ENCODE peak calls at places on chromosome 2, in six cellular contexts. D is trophoblast cell, I is IMR-90, F is mesenchymal stem cell, Y is H1, P is H9. M is an unnamed sample.

GRCh38 chr2:65055427-65056214 is 595 bp upstream of the CEP68 start:
- DNase-seq in D (no peak), I (no peak), F (no peak), Y (peak), P (no peak), M (no peak)

GRCh38 chr2:209845666-209846065 is 74.0 kb downstream of the UNC80 start:
- DNase-seq in D (no peak), I (no peak), F (no peak), Y (no peak), P (no peak), M (no peak)

GRCh38 chr2:46873632-46874068 is 42.0 kb downstream of the MCFD2 start:
- DNase-seq in D (peak), I (peak), F (peak), Y (no peak), P (peak), M (no peak)

GRCh38 chr2:7517851-7518250 is 600.6 kb downstream of the RNF144A start:
- DNase-seq in D (no peak), I (no peak), F (no peak), Y (no peak), P (no peak), M (no peak)

GRCh38 chr2:99032786-99033185 is 96.8 kb upstream of the CRACDL start:
- DNase-seq in D (no peak), I (no peak), F (no peak), Y (no peak), P (no peak), M (no peak)

GRCh38 chr2:49178656-49179055 is 24.3 kb upstream of the FSHR start:
- DNase-seq in D (no peak), I (no peak), F (no peak), Y (no peak), P (no peak), M (no peak)

GRCh38 chr2:187547353-187547979 is 6.8 kb downstream of the TFPI start:
- DNase-seq in D (peak), I (peak), F (peak), Y (no peak), P (no peak), M (no peak)

GRCh38 chr2:27494284-27494943 is 586 bp downstream of the FNDC4 start:
- DNase-seq in D (peak), I (peak), F (peak), Y (peak), P (peak), M (peak)

GRCh38 chr2:31335921-31336570 is 78.5 kb downstream of the XDH start:
- DNase-seq in D (no peak), I (peak), F (peak), Y (peak), P (no peak), M (no peak)

GRCh38 chr2:240464514-240465241 is 29.2 kb downstream of the GPC1 start:
- DNase-seq in D (no peak), I (no peak), F (no peak), Y (no peak), P (peak), M (no peak)

GRCh38 chr2:68768461-68768860 is 33.9 kb downstream of the ARHGAP25 start:
- DNase-seq in D (no peak), I (no peak), F (no peak), Y (no peak), P (no peak), M (no peak)

GRCh38 chr2:68766378-68766845 is 31.8 kb downstream of the ARHGAP25 start:
- DNase-seq in D (no peak), I (peak), F (peak), Y (no peak), P (no peak), M (no peak)

GRCh38 chr2:68767996-68768395 is 33.4 kb downstream of the ARHGAP25 start:
- DNase-seq in D (no peak), I (no peak), F (no peak), Y (no peak), P (no peak), M (no peak)

GRCh38 chr2:68765739-68766377 is 31.2 kb downstream of the ARHGAP25 start:
- DNase-seq in D (no peak), I (peak), F (peak), Y (no peak), P (no peak), M (no peak)

DNA sequence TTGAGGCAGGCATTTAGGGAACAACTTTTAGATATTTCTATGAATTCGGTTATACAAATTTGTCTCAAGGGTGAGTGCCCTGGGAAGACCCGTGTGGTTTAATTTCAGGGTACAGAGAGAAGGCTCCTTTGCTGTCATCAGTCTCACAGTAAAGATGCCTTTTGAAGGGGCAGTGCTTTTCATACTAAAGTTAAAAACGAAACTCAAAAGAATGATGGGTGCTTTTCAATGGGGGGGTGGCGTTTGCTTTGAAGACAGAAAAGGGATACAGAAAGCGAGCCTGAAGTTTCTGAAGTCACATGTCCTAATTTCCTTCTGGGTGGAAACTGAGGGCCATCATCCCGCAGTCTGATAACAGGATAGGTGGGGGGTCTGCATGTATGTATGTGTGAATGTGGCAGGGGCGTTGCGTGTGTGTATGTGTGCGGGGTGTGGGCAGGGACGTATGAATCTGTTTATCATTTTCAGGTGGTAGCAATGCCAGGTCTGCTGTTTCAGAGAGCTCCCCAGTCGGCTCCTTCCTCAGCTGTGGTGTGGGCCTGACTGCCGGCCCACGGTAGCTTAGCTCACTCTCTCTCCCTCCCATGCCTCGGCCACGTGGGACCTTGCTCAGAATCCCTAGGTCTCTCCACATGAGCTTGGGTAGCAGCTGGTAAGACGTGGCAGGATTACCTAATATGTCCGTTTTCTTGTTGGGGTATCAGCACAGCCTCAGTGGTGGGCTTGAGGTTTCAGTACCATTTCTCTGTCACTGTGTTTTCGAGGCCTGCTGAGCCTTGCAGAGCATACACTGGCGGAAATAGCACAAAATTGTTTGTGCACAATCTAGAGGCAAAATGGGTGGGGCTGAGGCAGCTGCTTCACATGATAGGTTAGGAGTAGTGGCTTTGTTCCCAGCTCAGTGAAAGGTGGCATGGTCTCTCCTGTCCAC is 32.7 kb downstream of the ARHGAP25 start:
- DNase-seq in D (no peak), I (no peak), F (no peak), Y (no peak), P (no peak), M (no peak)
- H3K4me2 ChIP-seq in D (no peak), I (no peak), F (no peak), Y (no peak), P (no peak), M (no peak)

GRCh38 chr2:41634686-41635085 is 413.1 kb upstream of the PKDCC start:
- DNase-seq in D (no peak), I (no peak), F (no peak), Y (no peak), P (no peak), M (no peak)
- H4K91ac ChIP-seq in D (no peak), I (no peak), F (no peak), Y (no peak), P (no peak), M (no peak)

GRCh38 chr2:19838616-19839015 is 63.2 kb downstream of the TTC32 start:
- DNase-seq in D (no peak), I (peak), F (peak), Y (no peak), P (no peak), M (no peak)

GRCh38 chr2:19841918-19842693 is 59.7 kb downstream of the TTC32 start:
- DNase-seq in D (no peak), I (no peak), F (no peak), Y (peak), P (no peak), M (no peak)

GRCh38 chr2:19835818-19836281 is 65.9 kb downstream of the TTC32 start:
- DNase-seq in D (no peak), I (peak), F (no peak), Y (peak), P (no peak), M (no peak)

GRCh38 chr2:19837235-19837766 is 64.5 kb downstream of the TTC32 start:
- DNase-seq in D (no peak), I (no peak), F (no peak), Y (peak), P (no peak), M (no peak)

GRCh38 chr2:19839438-19839837 is 62.3 kb downstream of the TTC32 start:
- DNase-seq in D (no peak), I (no peak), F (no peak), Y (peak), P (no peak), M (no peak)
- H3K4me2 ChIP-seq in D (no peak), I (no peak), F (no peak), Y (no peak), P (no peak), M (no peak)

GRCh38 chr2:38375711-38376345 is 1.2 kb downstream of the ATL2 start:
- DNase-seq in D (no peak), I (peak), F (peak), Y (no peak), P (no peak), M (no peak)
- H4K91ac ChIP-seq in D (no peak), I (peak), F (no peak), Y (no peak), P (no peak), M (peak)

GRCh38 chr2:3622967-3623366 is 28.1 kb downstream of the COLEC11 start:
- DNase-seq in D (no peak), I (no peak), F (no peak), Y (no peak), P (no peak), M (no peak)
- H3K4me2 ChIP-seq in D (no peak), I (no peak), F (no peak), Y (no peak), P (no peak), M (no peak)